ENCODE peak calls at places on chromosome X, in ten cellular contexts. One of them, this sample, is unnamed.

GRCh38 chrX:125444659-125445058 is 125.0 kb downstream of the TEX13C start:
- DNase-seq in SK-N-SH: no peak
- DNase-seq in lung: no peak
- DNase-seq in stomach: no peak
- DNase-seq in B cell: no peak
- DNase-seq in GM12865: no peak
- DNase-seq in MCF 10A: no peak
- DNase-seq in cardiac fibroblast: no peak
- DNase-seq in mammary epithelial cell: no peak
- DNase-seq in neural crest cell: no peak
- DNase-seq in this sample: no peak

GRCh38 chrX:12471061-12471460 is 320.2 kb upstream of the PRPS2 start:
- DNase-seq in SK-N-SH: no peak
- DNase-seq in lung: no peak
- DNase-seq in stomach: no peak
- DNase-seq in mammary epithelial cell: peak; percentile 25
- DNase-seq in cardiac fibroblast: no peak
- DNase-seq in neural crest cell: no peak
- DNase-seq in B cell: no peak
- DNase-seq in GM12865: no peak
- DNase-seq in MCF 10A: no peak
- DNase-seq in this sample: no peak

GRCh38 chrX:132292753-132293152 is 73.5 kb upstream of the RAP2C start:
- DNase-seq in SK-N-SH: peak; percentile 54
- DNase-seq in stomach: no peak
- DNase-seq in B cell: peak; percentile 40
- DNase-seq in MCF 10A: peak; percentile 67
- DNase-seq in lung: no peak
- DNase-seq in mammary epithelial cell: peak; percentile 49
- DNase-seq in GM12865: peak; percentile 58
- DNase-seq in cardiac fibroblast: peak; percentile 74
- DNase-seq in neural crest cell: peak; percentile 28
- DNase-seq in this sample: peak; percentile 13

GRCh38 chrX:114152130-114152529 is 431.8 kb upstream of the HTR2C start:
- DNase-seq in neural crest cell: no peak
- DNase-seq in B cell: no peak
- DNase-seq in cardiac fibroblast: peak; percentile 61
- DNase-seq in GM12865: no peak
- DNase-seq in MCF 10A: peak; percentile 76
- DNase-seq in stomach: no peak
- DNase-seq in mammary epithelial cell: peak; percentile 25
- DNase-seq in SK-N-SH: no peak
- DNase-seq in lung: no peak
- DNase-seq in this sample: no peak

GRCh38 chrX:107226766-107227165 is 20.4 kb downstream of the DNAAF6 start:
- DNase-seq in neural crest cell: no peak
- DNase-seq in lung: no peak
- DNase-seq in cardiac fibroblast: no peak
- DNase-seq in B cell: no peak
- DNase-seq in SK-N-SH: peak; percentile 40
- DNase-seq in GM12865: no peak
- DNase-seq in MCF 10A: no peak
- DNase-seq in stomach: no peak
- DNase-seq in mammary epithelial cell: no peak
- DNase-seq in this sample: no peak

GRCh38 chrX:138349351-138349750 is 362.2 kb downstream of the FGF13 start:
- DNase-seq in GM12865: no peak
- DNase-seq in mammary epithelial cell: no peak
- DNase-seq in lung: no peak
- DNase-seq in neural crest cell: no peak
- DNase-seq in MCF 10A: no peak
- DNase-seq in cardiac fibroblast: no peak
- DNase-seq in SK-N-SH: no peak
- DNase-seq in B cell: no peak
- DNase-seq in stomach: no peak
- DNase-seq in this sample: no peak

GRCh38 chrX:106707771-106708454 is 18.6 kb upstream of the RNF128 start:
- DNase-seq in GM12865: no peak
- DNase-seq in stomach: no peak
- DNase-seq in B cell: no peak
- DNase-seq in lung: no peak
- DNase-seq in MCF 10A: peak; percentile 76
- DNase-seq in cardiac fibroblast: peak; percentile 62
- DNase-seq in SK-N-SH: no peak
- DNase-seq in neural crest cell: no peak
- DNase-seq in mammary epithelial cell: peak; percentile 94
- DNase-seq in this sample: no peak

GRCh38 chrX:265502-265901 is 15.7 kb upstream of the PLCXD1 start:
- DNase-seq in B cell: no peak
- DNase-seq in neural crest cell: no peak
- DNase-seq in MCF 10A: no peak
- DNase-seq in stomach: peak; percentile 13
- DNase-seq in GM12865: no peak
- DNase-seq in cardiac fibroblast: no peak
- DNase-seq in SK-N-SH: no peak
- DNase-seq in mammary epithelial cell: no peak
- DNase-seq in lung: no peak
- DNase-seq in this sample: no peak

GRCh38 chrX:105698386-105698785 is 124.0 kb upstream of the NRK start:
- DNase-seq in neural crest cell: no peak
- DNase-seq in cardiac fibroblast: peak; percentile 6
- DNase-seq in mammary epithelial cell: no peak
- DNase-seq in MCF 10A: peak; percentile 16
- DNase-seq in B cell: no peak
- DNase-seq in SK-N-SH: no peak
- DNase-seq in GM12865: no peak
- DNase-seq in lung: no peak
- DNase-seq in stomach: no peak
- DNase-seq in this sample: no peak

GRCh38 chrX:69556094-69557011 is 52.2 kb downstream of the NALF2 start:
- DNase-seq in MCF 10A: peak; percentile 89
- DNase-seq in SK-N-SH: no peak
- DNase-seq in stomach: no peak
- DNase-seq in lung: peak; percentile 56
- DNase-seq in mammary epithelial cell: peak; percentile 3
- DNase-seq in GM12865: peak; percentile 0
- DNase-seq in neural crest cell: no peak
- DNase-seq in cardiac fibroblast: peak; percentile 87
- DNase-seq in B cell: no peak
- DNase-seq in this sample: no peak

GRCh38 chrX:19725545-19726102 is 161.8 kb downstream of the SH3KBP1 start:
- DNase-seq in SK-N-SH: no peak
- DNase-seq in mammary epithelial cell: peak; percentile 82
- DNase-seq in MCF 10A: peak; percentile 84
- DNase-seq in stomach: no peak
- DNase-seq in B cell: no peak
- DNase-seq in GM12865: peak; percentile 31
- DNase-seq in neural crest cell: no peak
- DNase-seq in lung: peak; percentile 32
- DNase-seq in cardiac fibroblast: peak; percentile 24
- DNase-seq in this sample: peak; percentile 28

GRCh38 chrX:118337687-118338086 is 8.2 kb upstream of the WDR44 start:
- DNase-seq in neural crest cell: no peak
- DNase-seq in GM12865: no peak
- DNase-seq in stomach: no peak
- DNase-seq in B cell: no peak
- DNase-seq in cardiac fibroblast: no peak
- DNase-seq in lung: no peak
- DNase-seq in SK-N-SH: no peak
- DNase-seq in mammary epithelial cell: no peak
- DNase-seq in MCF 10A: no peak
- DNase-seq in this sample: no peak

GRCh38 chrX:74242050-74242449 is 61.9 kb upstream of the ZCCHC13 start:
- DNase-seq in mammary epithelial cell: peak; percentile 45
- DNase-seq in SK-N-SH: no peak
- DNase-seq in cardiac fibroblast: peak; percentile 49
- DNase-seq in B cell: no peak
- DNase-seq in stomach: no peak
- DNase-seq in MCF 10A: no peak
- DNase-seq in lung: no peak
- DNase-seq in neural crest cell: no peak
- DNase-seq in GM12865: no peak
- DNase-seq in this sample: no peak

GRCh38 chrX:134706138-134706537 is 47.9 kb upstream of the PLAC1 start:
- DNase-seq in B cell: no peak
- DNase-seq in cardiac fibroblast: no peak
- DNase-seq in GM12865: no peak
- DNase-seq in SK-N-SH: no peak
- DNase-seq in mammary epithelial cell: no peak
- DNase-seq in neural crest cell: no peak
- DNase-seq in lung: no peak
- DNase-seq in stomach: no peak
- DNase-seq in MCF 10A: no peak
- DNase-seq in this sample: no peak

GRCh38 chrX:39936886-39937770 is 160.6 kb downstream of the BCOR start:
- DNase-seq in mammary epithelial cell: no peak
- DNase-seq in neural crest cell: no peak
- DNase-seq in SK-N-SH: no peak
- DNase-seq in GM12865: peak; percentile 44
- DNase-seq in B cell: no peak
- DNase-seq in cardiac fibroblast: no peak
- DNase-seq in lung: no peak
- DNase-seq in stomach: no peak
- DNase-seq in MCF 10A: no peak
- DNase-seq in this sample: peak; percentile 48

GRCh38 chrX:138745215-138745614 is 33.7 kb upstream of the FGF13 start:
- DNase-seq in lung: peak; percentile 31
- DNase-seq in cardiac fibroblast: peak; percentile 54
- DNase-seq in GM12865: peak; percentile 44
- DNase-seq in B cell: no peak
- DNase-seq in neural crest cell: peak; percentile 62
- DNase-seq in SK-N-SH: peak; percentile 14
- DNase-seq in stomach: no peak
- DNase-seq in mammary epithelial cell: peak; percentile 36
- DNase-seq in MCF 10A: peak; percentile 66
- DNase-seq in this sample: peak; percentile 3

DNA sequence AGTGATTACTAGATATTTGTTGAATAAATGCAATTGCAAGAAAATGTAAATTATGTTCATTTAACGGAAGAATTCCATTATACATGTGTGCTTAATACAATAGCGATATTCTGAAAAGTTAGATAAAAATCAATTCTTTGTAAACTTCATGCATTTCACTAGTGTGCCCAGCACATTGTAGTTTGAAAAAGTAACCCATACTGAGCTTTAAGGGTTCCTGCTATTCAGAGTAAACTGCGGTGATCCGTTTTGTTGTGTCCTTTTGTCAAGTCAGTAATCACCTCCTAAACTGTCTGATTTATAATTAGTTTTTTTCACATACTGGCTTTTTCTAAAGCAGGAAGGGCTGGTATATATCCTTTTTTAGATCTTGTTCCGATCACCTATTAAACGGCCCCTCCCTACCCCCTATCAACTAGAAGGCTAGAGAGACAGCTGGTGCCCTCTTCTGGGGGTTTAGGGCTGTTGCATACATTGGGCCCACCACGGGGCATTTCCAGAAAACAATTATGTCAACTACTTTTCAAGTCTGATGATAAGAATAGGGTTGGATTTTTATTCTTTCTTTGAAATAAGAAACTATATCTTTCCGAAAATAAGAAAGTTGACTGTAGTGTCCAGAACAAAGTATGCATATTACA is 7.0 kb upstream of the BMP15 start:
- DNase-seq in MCF 10A: peak; percentile 60
- DNase-seq in mammary epithelial cell: peak; percentile 20
- DNase-seq in B cell: no peak
- DNase-seq in neural crest cell: peak; percentile 18
- DNase-seq in stomach: no peak
- DNase-seq in lung: no peak
- DNase-seq in SK-N-SH: peak; percentile 45
- DNase-seq in GM12865: peak; percentile 11
- DNase-seq in cardiac fibroblast: peak; percentile 34
- DNase-seq in this sample: peak; percentile 14
- TF ChIP-seq CTCF in MCF 10A: peak; percentile 35
- TF ChIP-seq CTCF in mammary epithelial cell: peak; percentile 71
- TF ChIP-seq CTCF in B cell: peak; percentile 12
- TF ChIP-seq CTCF in neural crest cell: peak; percentile 76
- TF ChIP-seq CTCF in stomach: no peak
- TF ChIP-seq CTCF in lung: peak; percentile 18
- TF ChIP-seq CTCF in SK-N-SH: peak; percentile 70
- TF ChIP-seq CTCF in GM12865: peak; percentile 29
- TF ChIP-seq CTCF in cardiac fibroblast: peak; percentile 64
- TF ChIP-seq CTCF in this sample: peak; percentile 27

GRCh38 chrX:43654431-43655150 is 1.5 kb upstream of the MAOA start:
- DNase-seq in neural crest cell: peak; percentile 74
- DNase-seq in lung: peak; percentile 92
- DNase-seq in stomach: peak; percentile 94
- DNase-seq in GM12865: peak; percentile 86
- DNase-seq in B cell: peak; percentile 80
- DNase-seq in MCF 10A: peak; percentile 91
- DNase-seq in cardiac fibroblast: peak; percentile 96
- DNase-seq in SK-N-SH: peak; percentile 90
- DNase-seq in mammary epithelial cell: peak; percentile 87
- DNase-seq in this sample: peak; percentile 81
- TF ChIP-seq CTCF in neural crest cell: peak; percentile 49
- TF ChIP-seq CTCF in lung: no peak
- TF ChIP-seq CTCF in stomach: no peak
- TF ChIP-seq CTCF in GM12865: no peak
- TF ChIP-seq CTCF in B cell: peak; percentile 14
- TF ChIP-seq CTCF in MCF 10A: no peak
- TF ChIP-seq CTCF in cardiac fibroblast: peak; percentile 20
- TF ChIP-seq CTCF in SK-N-SH: peak; percentile 40
- TF ChIP-seq CTCF in mammary epithelial cell: peak; percentile 43
- TF ChIP-seq CTCF in this sample: no peak

GRCh38 chrX:65745992-65746391 is 78.5 kb downstream of the MSN start:
- DNase-seq in mammary epithelial cell: no peak
- DNase-seq in SK-N-SH: no peak
- DNase-seq in lung: no peak
- DNase-seq in neural crest cell: no peak
- DNase-seq in cardiac fibroblast: peak; percentile 6
- DNase-seq in MCF 10A: peak; percentile 37
- DNase-seq in stomach: no peak
- DNase-seq in B cell: no peak
- DNase-seq in GM12865: no peak
- DNase-seq in this sample: no peak
- TF ChIP-seq CTCF in mammary epithelial cell: peak; percentile 37
- TF ChIP-seq CTCF in SK-N-SH: peak; percentile 39
- TF ChIP-seq CTCF in lung: no peak
- TF ChIP-seq CTCF in neural crest cell: no peak
- TF ChIP-seq CTCF in cardiac fibroblast: peak; percentile 3
- TF ChIP-seq CTCF in MCF 10A: peak; percentile 13
- TF ChIP-seq CTCF in stomach: no peak
- TF ChIP-seq CTCF in B cell: no peak
- TF ChIP-seq CTCF in GM12865: no peak
- TF ChIP-seq CTCF in this sample: no peak

DNA sequence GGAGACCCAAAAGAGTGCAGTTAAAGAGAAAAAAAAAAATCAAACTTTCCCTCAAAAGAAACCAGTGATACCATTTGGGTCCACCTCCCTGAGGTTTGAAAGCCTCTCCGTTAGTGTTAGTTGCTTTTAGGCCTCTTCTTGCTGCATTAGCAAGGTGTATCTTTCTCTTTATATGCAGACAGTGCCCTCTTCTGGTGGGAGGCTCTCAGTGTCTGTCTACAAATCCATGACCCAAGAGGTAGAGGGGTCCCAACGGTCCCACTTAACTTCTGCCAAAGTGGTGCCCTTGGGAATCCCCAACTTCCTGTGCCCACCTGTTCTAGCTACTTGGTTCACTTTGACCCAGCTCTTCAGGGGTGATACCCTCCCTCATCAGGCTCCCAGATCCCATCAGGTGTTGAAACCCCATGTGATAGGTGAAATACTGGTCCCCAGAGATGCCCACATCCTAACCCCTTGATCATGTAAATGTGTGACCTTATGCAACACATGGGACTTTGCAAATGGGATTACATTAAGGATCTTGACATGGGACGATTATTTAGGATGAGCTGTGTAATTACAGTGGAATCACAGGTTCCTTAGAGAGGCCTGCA is 63.7 kb upstream of the CD99 start:
- DNase-seq in MCF 10A: peak; percentile 65
- DNase-seq in SK-N-SH: peak; percentile 19
- DNase-seq in B cell: peak; percentile 58
- DNase-seq in mammary epithelial cell: peak; percentile 16
- DNase-seq in cardiac fibroblast: peak; percentile 61
- DNase-seq in neural crest cell: peak; percentile 59
- DNase-seq in stomach: peak; percentile 36
- DNase-seq in GM12865: peak; percentile 68
- DNase-seq in lung: no peak
- DNase-seq in this sample: peak; percentile 76
- TF ChIP-seq CTCF in MCF 10A: peak; percentile 48
- TF ChIP-seq CTCF in SK-N-SH: peak; percentile 76
- TF ChIP-seq CTCF in B cell: peak; percentile 66
- TF ChIP-seq CTCF in mammary epithelial cell: peak; percentile 52
- TF ChIP-seq CTCF in cardiac fibroblast: peak; percentile 69
- TF ChIP-seq CTCF in neural crest cell: peak; percentile 69
- TF ChIP-seq CTCF in stomach: no peak
- TF ChIP-seq CTCF in GM12865: peak; percentile 53
- TF ChIP-seq CTCF in lung: peak; percentile 4
- TF ChIP-seq CTCF in this sample: peak; percentile 75

This sample was measured in activated CD8-positive, alpha-beta T cell treated with anti-CD3 and anti-CD28 coated beads for 36 hours.